ENCODE peak calls at places on chromosome 10, in eight cellular contexts. H is ELR; M is Kasumi-1; B is nephron progenitor cell; J is A172; A is activated CD8-positive, alpha-beta memory T cell treated with anti-CD3 and anti-CD28 coated beads for 4 hours; N is NCI-H1092; I is Daoy. R is an unnamed sample.

GRCh38 chr10:18279202-18279601 is 139.0 kb downstream of the CACNB2 start:
- DNase-seq in J (peak; percentile 54), M (peak; percentile 3), N (no peak), A (no peak), H (peak; percentile 46), B (no peak), I (peak; percentile 21), R (no peak)

GRCh38 chr10:15558136-15558535 is 161.6 kb downstream of the ITGA8 start:
- DNase-seq in N (no peak), H (peak; percentile 8), J (no peak), B (no peak), I (no peak), A (no peak), M (no peak), R (no peak)

GRCh38 chr10:65735382-65735781 is 1190.5 kb upstream of the LRRTM3 start:
- DNase-seq in H (no peak), J (no peak), N (no peak), I (no peak), A (no peak), M (no peak), B (no peak), R (no peak)

GRCh38 chr10:95266674-95267095 is 24.1 kb downstream of the PDLIM1 start:
- DNase-seq in H (peak; percentile 87), J (peak; percentile 86), N (no peak), B (no peak), M (peak; percentile 62), A (no peak), I (peak; percentile 84), R (no peak)

GRCh38 chr10:112724404-112724991 is 225.5 kb upstream of the TCF7L2 start:
- DNase-seq in N (no peak), A (no peak), J (no peak), I (no peak), B (peak; percentile 11), H (no peak), M (no peak), R (no peak)

GRCh38 chr10:16314259-16314658 is 122.6 kb upstream of the PTER start:
- DNase-seq in B (no peak), M (no peak), I (no peak), A (no peak), J (no peak), H (no peak), N (no peak), R (no peak)

GRCh38 chr10:77969029-77969635 is 42.6 kb upstream of the DLG5 start:
- DNase-seq in J (no peak), A (no peak), N (no peak), H (no peak), I (no peak), B (no peak), M (no peak), R (no peak)

GRCh38 chr10:133299224-133299623 is 9.4 kb downstream of the TUBGCP2 start:
- DNase-seq in H (no peak), A (no peak), B (no peak), I (no peak), M (no peak), J (no peak), N (no peak), R (no peak)

GRCh38 chr10:59536576-59537014 is 173.1 kb downstream of the SLC16A9 start:
- DNase-seq in N (no peak), A (no peak), B (no peak), I (peak; percentile 15), M (no peak), J (no peak), H (no peak), R (no peak)

GRCh38 chr10:49500420-49500819 is 38.5 kb downstream of the ERCC6 start:
- DNase-seq in M (no peak), B (no peak), H (no peak), J (no peak), I (no peak), A (no peak), N (peak; percentile 66), R (no peak)

GRCh38 chr10:72638586-72639440 is 12.9 kb upstream of the MICU1 start:
- DNase-seq in J (no peak), B (no peak), A (no peak), N (no peak), I (no peak), M (no peak), H (no peak), R (no peak)

GRCh38 chr10:122461729-122462532 is 578 bp downstream of the HTRA1 start:
- DNase-seq in J (no peak), A (no peak), B (peak; percentile 48), H (no peak), N (no peak), M (no peak), I (peak; percentile 34), R (no peak)

GRCh38 chr10:104333037-104333727 is 5.1 kb downstream of the ITPRIP start:
- DNase-seq in A (peak; percentile 61), J (no peak), H (no peak), B (no peak), M (no peak), I (no peak), N (no peak), R (no peak)

GRCh38 chr10:35998036-35998435 is 355.9 kb upstream of the FZD8 start:
- DNase-seq in H (no peak), J (no peak), N (no peak), I (no peak), A (no peak), B (no peak), M (no peak), R (no peak)